ENCODE peak calls at places on chromosomes 7 and 10, in ten cellular contexts. One of them, this sample, is unnamed.

GRCh38 chr10:122525788-122526187 is 34.8 kb upstream of the DMBT1 start:
- DNase-seq in astrocyte of the spinal cord: no peak
- DNase-seq in fibroblast of lung: no peak
- DNase-seq in Caco-2: peak; percentile 59
- DNase-seq in DND-41: no peak
- DNase-seq in left ventricle myocardium inferior: no peak
- DNase-seq in foreskin fibroblast: no peak
- DNase-seq in lower lobe of right lung: no peak
- DNase-seq in uterus: no peak
- DNase-seq in bronchial epithelial cell: peak; percentile 15
- DNase-seq in this sample: no peak

GRCh38 chr7:66824041-66824440 is 83.5 kb downstream of the RABGEF1 start:
- DNase-seq in Caco-2: no peak
- DNase-seq in fibroblast of lung: no peak
- DNase-seq in foreskin fibroblast: no peak
- DNase-seq in astrocyte of the spinal cord: no peak
- DNase-seq in left ventricle myocardium inferior: no peak
- DNase-seq in lower lobe of right lung: no peak
- DNase-seq in bronchial epithelial cell: no peak
- DNase-seq in DND-41: no peak
- DNase-seq in uterus: no peak
- DNase-seq in this sample: no peak

GRCh38 chr10:78541528-78542470 is 508.1 kb downstream of the RPS24 start:
- DNase-seq in DND-41: no peak
- DNase-seq in left ventricle myocardium inferior: no peak
- DNase-seq in foreskin fibroblast: no peak
- DNase-seq in Caco-2: no peak
- DNase-seq in lower lobe of right lung: no peak
- DNase-seq in uterus: no peak
- DNase-seq in astrocyte of the spinal cord: peak; percentile 54
- DNase-seq in fibroblast of lung: peak; percentile 68
- DNase-seq in bronchial epithelial cell: no peak
- DNase-seq in this sample: no peak

GRCh38 chr7:141074162-141074989 is 512 bp downstream of the TMEM178B start:
- DNase-seq in uterus: no peak
- DNase-seq in lower lobe of right lung: no peak
- DNase-seq in Caco-2: no peak
- DNase-seq in fibroblast of lung: peak; percentile 8
- DNase-seq in foreskin fibroblast: peak; percentile 10
- DNase-seq in astrocyte of the spinal cord: peak; percentile 5
- DNase-seq in left ventricle myocardium inferior: no peak
- DNase-seq in DND-41: no peak
- DNase-seq in bronchial epithelial cell: no peak
- DNase-seq in this sample: no peak

GRCh38 chr10:98096316-98096715 is 38.1 kb upstream of the R3HCC1L start:
- DNase-seq in bronchial epithelial cell: no peak
- DNase-seq in fibroblast of lung: no peak
- DNase-seq in foreskin fibroblast: no peak
- DNase-seq in Caco-2: no peak
- DNase-seq in lower lobe of right lung: no peak
- DNase-seq in left ventricle myocardium inferior: no peak
- DNase-seq in astrocyte of the spinal cord: no peak
- DNase-seq in DND-41: no peak
- DNase-seq in uterus: no peak
- DNase-seq in this sample: no peak

GRCh38 chr7:54643064-54643463 is 100.9 kb downstream of the VSTM2A start:
- DNase-seq in uterus: no peak
- DNase-seq in bronchial epithelial cell: no peak
- DNase-seq in lower lobe of right lung: no peak
- DNase-seq in Caco-2: no peak
- DNase-seq in astrocyte of the spinal cord: no peak
- DNase-seq in DND-41: no peak
- DNase-seq in foreskin fibroblast: no peak
- DNase-seq in left ventricle myocardium inferior: no peak
- DNase-seq in fibroblast of lung: no peak
- DNase-seq in this sample: no peak

GRCh38 chr10:105969884-105970377 is 1194.6 kb downstream of the SORCS1 start:
- DNase-seq in astrocyte of the spinal cord: no peak
- DNase-seq in foreskin fibroblast: no peak
- DNase-seq in bronchial epithelial cell: no peak
- DNase-seq in lower lobe of right lung: no peak
- DNase-seq in uterus: no peak
- DNase-seq in fibroblast of lung: no peak
- DNase-seq in left ventricle myocardium inferior: no peak
- DNase-seq in DND-41: no peak
- DNase-seq in Caco-2: no peak
- DNase-seq in this sample: no peak

GRCh38 chr10:62903828-62904227 is 87.7 kb upstream of the EGR2 start:
- DNase-seq in DND-41: no peak
- DNase-seq in left ventricle myocardium inferior: no peak
- DNase-seq in astrocyte of the spinal cord: no peak
- DNase-seq in lower lobe of right lung: no peak
- DNase-seq in foreskin fibroblast: no peak
- DNase-seq in uterus: no peak
- DNase-seq in bronchial epithelial cell: peak; percentile 27
- DNase-seq in fibroblast of lung: peak; percentile 62
- DNase-seq in Caco-2: no peak
- DNase-seq in this sample: no peak

GRCh38 chr7:43092819-43093218 is 19.6 kb upstream of the HECW1 start:
- DNase-seq in Caco-2: no peak
- DNase-seq in astrocyte of the spinal cord: no peak
- DNase-seq in DND-41: no peak
- DNase-seq in left ventricle myocardium inferior: no peak
- DNase-seq in foreskin fibroblast: no peak
- DNase-seq in bronchial epithelial cell: no peak
- DNase-seq in fibroblast of lung: no peak
- DNase-seq in lower lobe of right lung: no peak
- DNase-seq in uterus: no peak
- DNase-seq in this sample: no peak

GRCh38 chr10:10804998-10805737 is 212.5 kb upstream of the CELF2 start:
- DNase-seq in bronchial epithelial cell: peak; percentile 90
- DNase-seq in Caco-2: no peak
- DNase-seq in astrocyte of the spinal cord: peak; percentile 70
- DNase-seq in lower lobe of right lung: no peak
- DNase-seq in foreskin fibroblast: peak; percentile 81
- DNase-seq in DND-41: no peak
- DNase-seq in uterus: no peak
- DNase-seq in left ventricle myocardium inferior: no peak
- DNase-seq in fibroblast of lung: peak; percentile 93
- DNase-seq in this sample: no peak

GRCh38 chr7:116316838-116317612 is 106.7 kb downstream of the TES start:
- DNase-seq in astrocyte of the spinal cord: peak; percentile 98
- DNase-seq in fibroblast of lung: peak; percentile 100
- DNase-seq in foreskin fibroblast: peak; percentile 99
- DNase-seq in bronchial epithelial cell: peak; percentile 100
- DNase-seq in DND-41: no peak
- DNase-seq in lower lobe of right lung: no peak
- DNase-seq in left ventricle myocardium inferior: peak; percentile 18
- DNase-seq in uterus: peak; percentile 43
- DNase-seq in Caco-2: no peak
- DNase-seq in this sample: peak; percentile 95

GRCh38 chr10:60336901-60337630 is 52.6 kb downstream of the ANK3 start:
- DNase-seq in uterus: no peak
- DNase-seq in foreskin fibroblast: no peak
- DNase-seq in Caco-2: no peak
- DNase-seq in lower lobe of right lung: no peak
- DNase-seq in astrocyte of the spinal cord: no peak
- DNase-seq in DND-41: no peak
- DNase-seq in fibroblast of lung: peak; percentile 38
- DNase-seq in bronchial epithelial cell: no peak
- DNase-seq in left ventricle myocardium inferior: no peak
- DNase-seq in this sample: no peak

GRCh38 chr7:155298288-155298833 is 683 bp downstream of the INSIG1 start:
- DNase-seq in Caco-2: no peak
- DNase-seq in uterus: no peak
- DNase-seq in astrocyte of the spinal cord: no peak
- DNase-seq in DND-41: no peak
- DNase-seq in foreskin fibroblast: no peak
- DNase-seq in bronchial epithelial cell: no peak
- DNase-seq in lower lobe of right lung: no peak
- DNase-seq in left ventricle myocardium inferior: no peak
- DNase-seq in fibroblast of lung: no peak
- DNase-seq in this sample: no peak

GRCh38 chr7:12954374-12954773 is 266.9 kb downstream of the ARL4A start:
- DNase-seq in uterus: no peak
- DNase-seq in lower lobe of right lung: no peak
- DNase-seq in Caco-2: no peak
- DNase-seq in fibroblast of lung: no peak
- DNase-seq in bronchial epithelial cell: no peak
- DNase-seq in left ventricle myocardium inferior: no peak
- DNase-seq in astrocyte of the spinal cord: no peak
- DNase-seq in DND-41: no peak
- DNase-seq in foreskin fibroblast: no peak
- DNase-seq in this sample: no peak

GRCh38 chr10:49072166-49072885 is 43.0 kb downstream of the VSTM4 start:
- DNase-seq in bronchial epithelial cell: no peak
- DNase-seq in fibroblast of lung: no peak
- DNase-seq in left ventricle myocardium inferior: no peak
- DNase-seq in foreskin fibroblast: no peak
- DNase-seq in uterus: no peak
- DNase-seq in astrocyte of the spinal cord: no peak
- DNase-seq in lower lobe of right lung: no peak
- DNase-seq in DND-41: no peak
- DNase-seq in Caco-2: no peak
- DNase-seq in this sample: no peak

GRCh38 chr10:121457729-121458128 is 140.5 kb downstream of the FGFR2 start:
- DNase-seq in lower lobe of right lung: no peak
- DNase-seq in DND-41: no peak
- DNase-seq in foreskin fibroblast: no peak
- DNase-seq in bronchial epithelial cell: no peak
- DNase-seq in fibroblast of lung: no peak
- DNase-seq in Caco-2: no peak
- DNase-seq in uterus: no peak
- DNase-seq in astrocyte of the spinal cord: no peak
- DNase-seq in left ventricle myocardium inferior: no peak
- DNase-seq in this sample: no peak

GRCh38 chr10:121460733-121461132 is 137.5 kb downstream of the FGFR2 start:
- DNase-seq in bronchial epithelial cell: peak; percentile 73
- DNase-seq in lower lobe of right lung: no peak
- DNase-seq in fibroblast of lung: peak; percentile 32
- DNase-seq in Caco-2: no peak
- DNase-seq in left ventricle myocardium inferior: no peak
- DNase-seq in DND-41: no peak
- DNase-seq in astrocyte of the spinal cord: peak; percentile 3
- DNase-seq in uterus: peak; percentile 24
- DNase-seq in foreskin fibroblast: no peak
- DNase-seq in this sample: no peak

GRCh38 chr10:121459765-121460453 is 138.3 kb downstream of the FGFR2 start:
- DNase-seq in fibroblast of lung: peak; percentile 86
- DNase-seq in Caco-2: no peak
- DNase-seq in left ventricle myocardium inferior: no peak
- DNase-seq in uterus: peak; percentile 67
- DNase-seq in lower lobe of right lung: no peak
- DNase-seq in DND-41: no peak
- DNase-seq in astrocyte of the spinal cord: peak; percentile 71
- DNase-seq in foreskin fibroblast: no peak
- DNase-seq in bronchial epithelial cell: peak; percentile 5
- DNase-seq in this sample: peak; percentile 90

GRCh38 chr10:121461307-121461706 is 136.9 kb downstream of the FGFR2 start:
- DNase-seq in DND-41: no peak
- DNase-seq in uterus: no peak
- DNase-seq in astrocyte of the spinal cord: no peak
- DNase-seq in foreskin fibroblast: no peak
- DNase-seq in lower lobe of right lung: no peak
- DNase-seq in bronchial epithelial cell: no peak
- DNase-seq in fibroblast of lung: no peak
- DNase-seq in Caco-2: no peak
- DNase-seq in left ventricle myocardium inferior: no peak
- DNase-seq in this sample: no peak

DNA sequence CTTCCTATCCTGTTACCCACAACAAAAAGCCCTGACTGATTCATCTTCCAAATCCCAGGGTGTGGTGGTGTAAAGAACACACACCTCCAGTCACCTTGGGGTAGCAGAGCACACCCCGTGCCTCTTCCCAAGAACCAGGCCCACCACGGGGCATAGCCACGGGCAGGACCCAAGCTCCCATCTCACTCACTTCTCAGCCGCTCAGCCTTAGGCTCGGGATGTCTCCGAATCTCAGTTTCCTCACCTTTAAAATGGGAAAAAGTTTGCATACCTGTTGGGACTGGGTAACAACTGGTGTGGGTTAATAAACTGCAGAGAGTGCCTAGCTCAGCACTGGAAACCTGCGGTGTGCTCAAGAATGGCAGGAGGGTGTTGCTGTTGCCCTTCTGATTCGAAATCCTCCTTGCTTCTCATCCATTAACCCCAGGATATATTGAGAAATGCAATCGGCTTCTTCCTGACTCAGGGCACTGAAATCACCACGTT is 138.9 kb downstream of the FGFR2 start:
- DNase-seq in fibroblast of lung: no peak
- DNase-seq in uterus: no peak
- DNase-seq in lower lobe of right lung: no peak
- DNase-seq in left ventricle myocardium inferior: no peak
- DNase-seq in foreskin fibroblast: no peak
- DNase-seq in bronchial epithelial cell: peak; percentile 12
- DNase-seq in Caco-2: no peak
- DNase-seq in DND-41: no peak
- DNase-seq in astrocyte of the spinal cord: no peak
- DNase-seq in this sample: no peak
- TF ChIP-seq CTCF in fibroblast of lung: no peak
- TF ChIP-seq CTCF in uterus: no peak
- TF ChIP-seq CTCF in lower lobe of right lung: no peak
- TF ChIP-seq CTCF in left ventricle myocardium inferior: no peak
- TF ChIP-seq CTCF in foreskin fibroblast: no peak
- TF ChIP-seq CTCF in bronchial epithelial cell: no peak
- TF ChIP-seq CTCF in Caco-2: no peak
- TF ChIP-seq CTCF in DND-41: no peak
- TF ChIP-seq CTCF in astrocyte of the spinal cord: no peak
- TF ChIP-seq CTCF in this sample: no peak

GRCh38 chr10:114683162-114683561 is 25.1 kb upstream of the ABLIM1 start:
- DNase-seq in Caco-2: no peak
- DNase-seq in fibroblast of lung: peak; percentile 67
- DNase-seq in bronchial epithelial cell: peak; percentile 87
- DNase-seq in lower lobe of right lung: no peak
- DNase-seq in foreskin fibroblast: no peak
- DNase-seq in left ventricle myocardium inferior: no peak
- DNase-seq in astrocyte of the spinal cord: no peak
- DNase-seq in uterus: no peak
- DNase-seq in DND-41: no peak
- DNase-seq in this sample: no peak
- H3K4me3 ChIP-seq in Caco-2: no peak overlapping the region
- H3K4me3 ChIP-seq in fibroblast of lung: no peak overlapping the region
- H3K4me3 ChIP-seq in bronchial epithelial cell: peak overlapping the region; percentile 4
- H3K4me3 ChIP-seq in lower lobe of right lung: peak overlapping the region; percentile 48
- H3K4me3 ChIP-seq in foreskin fibroblast: no peak overlapping the region
- H3K4me3 ChIP-seq in left ventricle myocardium inferior: peak overlapping the region; percentile 70
- H3K4me3 ChIP-seq in astrocyte of the spinal cord: no peak overlapping the region
- H3K4me3 ChIP-seq in uterus: no peak overlapping the region
- H3K4me3 ChIP-seq in DND-41: no peak overlapping the region
- H3K4me3 ChIP-seq in this sample: no peak overlapping the region

GRCh38 chr7:121398246-121398645 is 2.1 kb upstream of the FAM3C start:
- DNase-seq in bronchial epithelial cell: no peak
- DNase-seq in lower lobe of right lung: no peak
- DNase-seq in astrocyte of the spinal cord: no peak
- DNase-seq in DND-41: no peak
- DNase-seq in foreskin fibroblast: no peak
- DNase-seq in fibroblast of lung: no peak
- DNase-seq in Caco-2: no peak
- DNase-seq in left ventricle myocardium inferior: no peak
- DNase-seq in uterus: no peak
- DNase-seq in this sample: no peak
- TF ChIP-seq CTCF in bronchial epithelial cell: no peak
- TF ChIP-seq CTCF in lower lobe of right lung: no peak
- TF ChIP-seq CTCF in astrocyte of the spinal cord: peak; percentile 4
- TF ChIP-seq CTCF in DND-41: peak; percentile 54
- TF ChIP-seq CTCF in foreskin fibroblast: peak; percentile 11
- TF ChIP-seq CTCF in fibroblast of lung: no peak
- TF ChIP-seq CTCF in Caco-2: peak; percentile 6
- TF ChIP-seq CTCF in left ventricle myocardium inferior: peak; percentile 36
- TF ChIP-seq CTCF in uterus: no peak
- TF ChIP-seq CTCF in this sample: peak; percentile 33

GRCh38 chr7:17038783-17039170 is 157.0 kb upstream of the AGR3 start:
- DNase-seq in uterus: no peak
- DNase-seq in lower lobe of right lung: no peak
- DNase-seq in astrocyte of the spinal cord: no peak
- DNase-seq in bronchial epithelial cell: peak; percentile 29
- DNase-seq in foreskin fibroblast: no peak
- DNase-seq in left ventricle myocardium inferior: no peak
- DNase-seq in fibroblast of lung: peak; percentile 15
- DNase-seq in Caco-2: no peak
- DNase-seq in DND-41: no peak
- DNase-seq in this sample: no peak
- H3K4me3 ChIP-seq in uterus: no peak overlapping the region
- H3K4me3 ChIP-seq in lower lobe of right lung: no peak overlapping the region
- H3K4me3 ChIP-seq in astrocyte of the spinal cord: no peak overlapping the region
- H3K4me3 ChIP-seq in bronchial epithelial cell: no peak overlapping the region
- H3K4me3 ChIP-seq in foreskin fibroblast: no peak overlapping the region
- H3K4me3 ChIP-seq in left ventricle myocardium inferior: no peak overlapping the region
- H3K4me3 ChIP-seq in fibroblast of lung: no peak overlapping the region
- H3K4me3 ChIP-seq in Caco-2: no peak overlapping the region
- H3K4me3 ChIP-seq in DND-41: no peak overlapping the region
- H3K4me3 ChIP-seq in this sample: no peak overlapping the region

This sample was measured in astrocyte of the cerebellum.